ENCODE peak calls at places on chromosome 22, in four cellular contexts. N, K, A and I are unnamed samples.
A peak's percentile ranks its signal among the peaks of the same experiment; 100 is the strongest.

GRCh38 chr22:22922954-22923319 is 35.3 kb downstream of the IGLL5 start:
- DNase-seq in N (peak; percentile 66), K (no peak), A (no peak), I (no peak)

GRCh38 chr22:33984211-33984610 is 63.9 kb upstream of the LARGE1 start:
- DNase-seq in N (no peak), K (no peak), A (no peak), I (no peak)

GRCh38 chr22:39994046-39994565 is 648 bp upstream of the FAM83F start:
- DNase-seq in N (peak; percentile 62), K (no peak), A (no peak), I (no peak)

GRCh38 chr22:38236786-38237185 is 35.0 kb downstream of the MAFF start:
- DNase-seq in N (no peak), K (no peak), A (no peak), I (no peak)

GRCh38 chr22:35353318-35353717 is 27.6 kb upstream of the HMOX1 start:
- DNase-seq in N (no peak), K (no peak), A (no peak), I (no peak)

GRCh38 chr22:19086944-19087343 is 35.3 kb downstream of the DGCR2 start:
- DNase-seq in N (no peak), K (no peak), A (no peak), I (no peak)

GRCh38 chr22:35266277-35266676 is 9.0 kb downstream of the HMGXB4 start:
- DNase-seq in N (no peak), K (no peak), A (no peak), I (no peak)

GRCh38 chr22:42701694-42702093 is 19.0 kb downstream of the A4GALT start:
- DNase-seq in N (no peak), K (no peak), A (no peak), I (no peak)

GRCh38 chr22:42945736-42946135 is 69.2 kb downstream of the PACSIN2 start:
- DNase-seq in N (no peak), K (no peak), A (no peak), I (no peak)

GRCh38 chr22:32281092-32281491 is 25.9 kb upstream of the SLC5A4 start:
- DNase-seq in N (no peak), K (no peak), A (no peak), I (no peak)

DNA sequence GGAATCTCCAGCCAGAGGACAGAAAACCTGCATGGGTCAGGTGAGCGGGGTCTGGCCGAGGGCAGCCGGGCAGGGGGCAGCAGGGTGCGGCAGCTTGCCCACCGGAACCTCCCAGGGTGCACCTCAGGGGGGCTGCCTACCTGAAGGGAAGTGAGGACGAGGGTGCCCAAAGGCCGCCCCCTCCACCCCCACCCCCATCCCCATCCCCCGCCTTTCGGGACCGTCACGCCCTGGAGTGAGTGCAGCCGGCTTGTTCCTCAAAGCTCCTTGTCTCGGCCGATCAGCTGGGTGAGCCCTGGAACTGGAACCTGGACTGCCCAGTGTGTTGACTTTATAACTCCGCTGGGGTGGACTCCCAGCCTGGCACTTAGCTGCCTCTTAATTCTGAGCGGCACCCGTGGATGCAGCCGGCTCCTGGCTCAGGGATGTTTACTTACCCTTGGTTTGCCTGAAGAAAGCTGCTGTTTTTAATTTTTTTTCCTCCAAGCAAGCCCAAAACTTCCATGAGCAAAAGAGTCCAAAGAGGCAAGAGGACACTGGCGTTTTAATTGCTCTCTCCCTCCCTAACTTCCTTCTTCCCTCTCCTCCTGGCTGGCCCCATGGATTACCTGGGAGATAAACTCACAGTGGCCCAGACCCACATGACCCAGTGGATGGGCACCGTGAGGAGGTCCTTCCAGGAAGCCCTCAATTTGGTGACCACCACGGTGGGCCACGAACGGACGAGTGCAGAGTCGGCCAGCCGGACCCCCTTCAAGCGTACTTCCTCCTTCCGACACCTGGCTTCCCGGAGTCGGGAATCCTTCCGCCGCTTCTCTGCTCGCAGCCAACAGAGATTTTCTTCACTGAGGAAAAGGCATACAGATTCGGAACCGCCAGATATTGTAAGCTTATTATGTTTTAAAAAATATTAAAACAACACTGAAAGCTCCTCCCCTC is 87.8 kb upstream of the CRYBB3 start:
- DNase-seq in N (no peak), K (no peak), A (no peak), I (peak; percentile 23)
- TF ChIP-seq ETV6 in N (no peak), K (no peak), A (no peak), I (no peak)

GRCh38 chr22:44578516-44579230 is 80.6 kb upstream of the RTL6 start:
- DNase-seq in N (no peak), K (no peak), A (no peak), I (no peak)

GRCh38 chr22:44580756-44581435 is 82.9 kb upstream of the RTL6 start:
- DNase-seq in N (no peak), K (no peak), A (no peak), I (no peak)

GRCh38 chr22:44582016-44582415 is 84.0 kb upstream of the RTL6 start:
- DNase-seq in N (no peak), K (no peak), A (no peak), I (no peak)

GRCh38 chr22:44578115-44578457 is 80.1 kb upstream of the RTL6 start:
- DNase-seq in N (no peak), K (no peak), A (no peak), I (no peak)

GRCh38 chr22:44580176-44580575 is 82.1 kb upstream of the RTL6 start:
- DNase-seq in N (no peak), K (no peak), A (no peak), I (no peak)
- TF ChIP-seq ETV6 in N (no peak), K (no peak), A (no peak), I (no peak)

GRCh38 chr22:49962012-49962750 is 1.6 kb downstream of the PIM3 start:
- DNase-seq in N (peak; percentile 82), K (peak; percentile 87), A (no peak), I (peak; percentile 77)
- TF ChIP-seq ETV6 in N (no peak), K (no peak), A (no peak), I (no peak)

DNA sequence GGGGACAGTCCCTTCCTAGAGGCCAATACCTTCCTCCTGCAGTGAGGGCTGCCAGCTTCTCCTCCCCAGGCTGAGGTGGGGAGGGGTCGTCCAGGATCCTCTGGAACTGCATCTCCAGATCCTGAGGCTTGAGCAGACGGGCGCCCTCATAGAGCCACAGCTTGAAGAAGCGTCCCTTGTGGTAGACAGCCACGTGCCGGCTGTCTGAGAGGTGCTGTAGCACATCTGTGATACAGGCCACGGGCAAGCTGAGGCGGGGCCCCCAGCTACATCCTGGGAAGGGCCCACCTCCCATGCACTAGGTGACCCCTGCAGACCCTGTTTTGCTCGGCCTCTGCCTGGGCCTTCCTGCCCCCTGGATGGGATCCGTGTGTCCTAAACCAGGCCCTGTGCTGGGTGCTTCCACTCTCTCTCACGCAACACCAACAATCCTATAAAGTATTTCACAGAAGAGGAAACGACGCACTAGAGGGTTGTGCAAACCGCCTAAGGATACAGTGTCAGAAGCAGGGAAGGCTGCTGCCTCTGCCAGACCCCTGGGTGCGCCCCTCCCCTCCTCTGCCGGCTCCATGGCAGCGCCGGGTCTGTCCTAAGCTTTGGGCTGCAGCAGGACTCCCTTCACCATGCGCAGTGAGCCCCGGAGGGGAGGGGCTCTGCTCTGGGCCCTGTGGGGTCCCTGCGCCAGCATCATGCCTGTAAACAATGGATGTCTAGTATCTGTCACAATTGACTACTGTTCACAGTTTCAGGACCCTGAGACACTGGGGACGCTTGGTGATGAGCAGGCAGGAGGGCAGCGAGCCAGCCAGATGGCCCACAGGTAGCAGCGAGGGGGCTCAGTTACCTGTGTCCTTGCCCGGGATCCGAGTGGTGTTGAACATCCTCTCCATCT is 4.5 kb downstream of the CPT1B start:
- DNase-seq in N (no peak), K (no peak), A (no peak), I (no peak)
- TF ChIP-seq ETV6 in N (no peak), K (no peak), A (no peak), I (no peak)

GRCh38 chr22:21042978-21043855 is 2.5 kb upstream of the LRRC74B start:
- DNase-seq in N (peak; percentile 66), K (no peak), A (no peak), I (no peak)
- TF ChIP-seq ETV6 in N (no peak), K (no peak), A (no peak), I (no peak)

DNA sequence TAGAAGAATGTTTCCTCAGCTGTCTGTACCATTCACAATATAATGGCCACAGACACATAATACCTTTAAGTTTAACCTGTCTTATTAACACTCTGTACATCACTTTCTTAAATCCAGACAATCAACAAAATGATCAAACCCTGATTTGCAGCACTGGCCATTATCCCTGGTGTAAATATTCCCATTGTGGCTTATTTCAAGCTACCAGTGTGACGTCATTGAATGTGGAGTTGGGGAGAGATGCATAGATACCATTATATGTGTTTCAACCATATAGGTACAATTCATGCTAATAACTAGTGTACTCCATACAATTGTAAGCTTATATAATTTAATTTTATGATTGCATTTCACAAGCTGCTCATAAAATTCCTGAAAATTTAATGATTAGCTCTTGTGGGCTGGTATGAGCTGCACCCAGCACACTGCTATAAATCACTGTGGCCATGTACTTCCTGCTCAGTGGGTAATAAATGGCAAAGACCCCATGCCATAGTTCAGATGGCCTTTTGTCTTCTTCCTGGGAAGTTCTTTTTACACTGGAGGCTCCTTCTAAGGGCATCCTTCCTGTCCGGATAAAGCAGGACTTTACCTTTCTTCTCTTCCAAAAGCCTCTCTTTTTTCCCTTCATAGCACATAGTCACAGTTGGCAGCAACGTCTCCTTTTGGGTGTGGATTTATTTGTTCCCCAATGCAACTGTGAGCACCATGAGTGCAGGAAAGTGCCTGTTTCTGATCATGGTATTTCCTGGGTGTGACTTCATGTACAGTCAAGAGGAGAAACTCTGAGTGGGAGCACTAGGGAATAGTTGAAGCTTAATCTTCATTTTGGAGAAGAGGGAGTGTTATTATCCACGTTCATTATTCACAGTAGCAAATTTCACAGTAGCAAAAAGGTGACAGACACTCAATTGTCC is 87.8 kb downstream of the MIAT start:
- DNase-seq in N (no peak), K (no peak), A (no peak), I (no peak)
- TF ChIP-seq ETV6 in N (no peak), K (no peak), A (no peak), I (no peak)

GRCh38 chr22:45771711-45772110 is 100.1 kb downstream of the ATXN10 start:
- DNase-seq in N (no peak), K (no peak), A (no peak), I (no peak)
- TF ChIP-seq ETV6 in N (no peak), K (no peak), A (no peak), I (no peak)